ENCODE peak calls at places on chromosomes 12 and 14, in four cellular contexts. V is uterus, F is BJ, L is GM23338. H is an unnamed sample.

GRCh38 chr12:25929096-25929637 is 29.3 kb upstream of the RASSF8 start:
- DNase-seq in V (no peak), F (no peak), L (no peak), H (no peak)

GRCh38 chr12:53127169-53127568 is 23.9 kb downstream of the SOAT2 start:
- DNase-seq in V (no peak), F (no peak), L (no peak), H (no peak)

GRCh38 chr12:22631863-22632463 is 7.0 kb downstream of the ETNK1 start:
- DNase-seq in V (no peak), F (no peak), L (peak), H (no peak)

GRCh38 chr12:120853188-120853587 is 51.0 kb downstream of the SPPL3 start:
- DNase-seq in V (no peak), F (no peak), L (no peak), H (no peak)

GRCh38 chr12:10363922-10364838 is 25.7 kb downstream of the KLRK1 start:
- DNase-seq in V (peak), F (no peak), L (no peak), H (no peak)

GRCh38 chr12:9864913-9865675 is 4.1 kb downstream of the CLEC2B start:
- DNase-seq in V (no peak), F (no peak), L (no peak), H (no peak)

GRCh38 chr14:31880935-31881334 is 196.2 kb upstream of the ARHGAP5 start:
- DNase-seq in V (no peak), F (peak), L (no peak), H (peak)

GRCh38 chr12:104411826-104412626 is 44.7 kb upstream of the CHST11 start:
- DNase-seq in V (no peak), F (no peak), L (no peak), H (no peak)

GRCh38 chr14:68379510-68380303 is 413.2 kb downstream of the ZFP36L1 start:
- DNase-seq in V (no peak), F (no peak), L (no peak), H (no peak)

GRCh38 chr14:68526420-68527105 is 266.3 kb downstream of the ZFP36L1 start:
- DNase-seq in V (no peak), F (no peak), L (no peak), H (no peak)

GRCh38 chr14:75010472-75010871 is 7.8 kb downstream of the EIF2B2 start:
- DNase-seq in V (no peak), F (no peak), L (no peak), H (no peak)

GRCh38 chr12:53325539-53326061 is 4.2 kb upstream of the AAAS start:
- DNase-seq in V (peak), F (no peak), L (peak), H (no peak)

GRCh38 chr14:95875831-95876768 is 532 bp upstream of the TUNAR start:
- DNase-seq in V (no peak), F (no peak), L (peak), H (no peak)

GRCh38 chr12:119410396-119410795 is 75.9 kb downstream of the CCDC60 start:
- DNase-seq in V (no peak), F (no peak), L (peak), H (peak)

GRCh38 chr12:109880049-109880931 is at the start of gene GLTP:
- DNase-seq in V (peak), F (no peak), L (peak), H (no peak)

GRCh38 chr12:46110928-46111699 is 120.7 kb upstream of the SCAF11 start:
- DNase-seq in V (no peak), F (no peak), L (no peak), H (no peak)

GRCh38 chr12:65721541-65722190 is 102.6 kb upstream of the HMGA2 start:
- DNase-seq in V (no peak), F (no peak), L (no peak), H (no peak)

GRCh38 chr14:82886670-82887069 is 1353.0 kb upstream of the SEL1L start:
- DNase-seq in V (no peak), F (no peak), L (no peak), H (no peak)

GRCh38 chr14:82889701-82890100 is 1356.0 kb upstream of the SEL1L start:
- DNase-seq in V (no peak), F (no peak), L (no peak), H (no peak)
- TF ChIP-seq CTCF in V (no peak), F (no peak), L (no peak), H (no peak)

DNA sequence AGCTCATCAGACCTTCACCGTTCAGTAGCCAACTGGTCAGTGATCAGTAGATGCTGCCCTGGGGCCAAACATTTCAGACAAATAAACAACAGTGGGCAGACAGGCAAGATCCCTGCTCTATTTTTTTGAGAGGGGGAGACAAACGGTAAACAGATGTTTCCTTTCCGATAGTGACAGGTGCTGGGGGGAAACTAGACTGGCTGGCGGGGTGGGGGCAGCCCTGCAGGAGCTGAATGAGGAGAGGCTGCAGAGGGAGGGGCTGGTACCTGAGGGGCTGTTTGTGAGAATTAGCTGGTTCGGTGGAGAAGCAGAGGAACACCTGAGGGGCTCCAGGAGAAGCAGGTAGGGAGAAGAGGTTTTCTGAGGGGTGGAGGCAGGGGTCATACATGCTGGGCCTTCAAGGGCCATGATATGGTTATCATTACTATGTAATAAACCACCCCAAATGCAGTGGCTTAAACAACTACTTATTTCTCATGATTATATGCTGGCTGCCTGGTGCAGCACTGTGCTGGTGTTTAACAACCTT is 8.2 kb upstream of the GOLGA3 start:
- DNase-seq in V (no peak), F (no peak), L (no peak), H (no peak)
- H3K4me3 ChIP-seq in V (no peak), F (no peak), L (no peak), H (no peak)

DNA sequence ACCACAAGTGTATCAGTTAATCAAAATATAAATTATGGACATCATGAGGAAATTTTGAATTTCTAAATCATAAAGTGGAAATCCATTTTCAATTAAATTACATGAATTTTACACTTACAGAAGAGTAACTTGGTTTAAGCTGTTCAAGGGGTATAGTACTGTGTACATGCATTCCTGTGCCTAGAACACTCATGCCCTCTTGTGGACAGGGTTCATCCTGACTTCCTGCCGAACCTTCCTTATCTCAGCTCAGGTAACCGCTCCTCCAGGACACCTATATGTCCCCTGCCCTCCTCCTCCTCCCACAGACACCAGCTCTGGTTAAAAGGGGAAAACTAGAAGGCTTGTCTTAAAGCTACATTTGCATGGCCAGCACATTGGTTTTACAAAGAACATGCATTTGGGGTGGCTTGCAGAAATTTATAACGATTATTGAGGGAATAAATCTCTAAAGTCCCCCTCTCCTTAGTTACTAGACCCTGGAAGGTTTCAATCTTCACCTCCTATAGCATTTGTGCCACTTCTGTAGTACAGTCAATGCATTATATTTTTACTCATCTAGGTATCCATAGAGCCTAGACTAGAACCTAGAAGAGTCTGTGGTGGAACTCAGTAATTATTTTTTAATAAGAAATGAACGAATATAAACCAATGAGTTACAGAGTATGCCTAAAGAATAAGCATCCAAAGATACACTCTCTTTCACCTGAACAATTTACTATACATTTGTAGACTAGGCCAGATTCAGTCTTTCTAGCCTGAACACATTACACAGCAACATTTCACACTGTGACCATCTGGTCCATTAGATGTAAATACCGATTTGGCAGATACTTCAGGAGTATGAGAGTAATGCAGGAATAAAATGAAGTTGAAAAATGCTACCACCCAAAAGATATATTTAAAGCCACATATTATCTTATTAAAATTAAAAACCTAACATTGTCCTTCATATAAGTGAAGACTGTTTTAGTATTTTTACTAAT is 345.6 kb downstream of the PAWR start:
- DNase-seq in V (no peak), F (no peak), L (peak), H (no peak)
- TF ChIP-seq CTCF in V (no peak), F (peak), L (peak), H (peak)

GRCh38 chr14:29521526-29522137 is 406.0 kb downstream of the PRKD1 start:
- DNase-seq in V (no peak), F (no peak), L (peak), H (no peak)
- H3K4me3 ChIP-seq in V (no peak), F (no peak), L (no peak), H (no peak)

GRCh38 chr14:102154121-102154520 is 14.4 kb downstream of the WDR20 start:
- DNase-seq in V (no peak), F (no peak), L (no peak), H (no peak)

GRCh38 chr14:102159841-102160240 is 20.1 kb downstream of the WDR20 start:
- DNase-seq in V (no peak), F (no peak), L (no peak), H (no peak)

GRCh38 chr14:102158797-102159196 is 19.1 kb downstream of the WDR20 start:
- DNase-seq in V (no peak), F (no peak), L (no peak), H (no peak)

GRCh38 chr14:102155150-102155549 is 15.5 kb downstream of the WDR20 start:
- DNase-seq in V (no peak), F (no peak), L (peak), H (no peak)

DNA sequence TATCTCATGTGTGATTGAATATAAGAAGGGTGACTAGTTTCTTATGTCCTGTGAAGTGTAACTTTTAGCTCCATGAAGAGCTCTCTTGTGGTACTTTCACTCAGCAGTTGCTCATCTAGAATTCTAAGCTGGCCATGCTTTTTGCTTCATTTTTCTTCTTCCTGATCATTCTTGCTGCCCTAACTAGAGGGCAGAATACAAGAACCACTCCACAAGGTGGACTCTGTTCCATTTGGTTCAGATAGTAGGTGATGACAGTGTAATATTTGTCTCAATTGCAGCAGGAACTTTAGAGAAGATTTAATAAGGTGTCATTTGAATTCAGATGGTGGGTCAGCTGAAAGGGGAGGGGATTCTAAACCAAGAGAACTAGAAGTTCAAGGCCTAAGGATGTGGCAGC is 17.6 kb downstream of the WDR20 start:
- DNase-seq in V (no peak), F (no peak), L (no peak), H (no peak)
- TF ChIP-seq CTCF in V (no peak), F (no peak), L (no peak), H (peak)

DNA sequence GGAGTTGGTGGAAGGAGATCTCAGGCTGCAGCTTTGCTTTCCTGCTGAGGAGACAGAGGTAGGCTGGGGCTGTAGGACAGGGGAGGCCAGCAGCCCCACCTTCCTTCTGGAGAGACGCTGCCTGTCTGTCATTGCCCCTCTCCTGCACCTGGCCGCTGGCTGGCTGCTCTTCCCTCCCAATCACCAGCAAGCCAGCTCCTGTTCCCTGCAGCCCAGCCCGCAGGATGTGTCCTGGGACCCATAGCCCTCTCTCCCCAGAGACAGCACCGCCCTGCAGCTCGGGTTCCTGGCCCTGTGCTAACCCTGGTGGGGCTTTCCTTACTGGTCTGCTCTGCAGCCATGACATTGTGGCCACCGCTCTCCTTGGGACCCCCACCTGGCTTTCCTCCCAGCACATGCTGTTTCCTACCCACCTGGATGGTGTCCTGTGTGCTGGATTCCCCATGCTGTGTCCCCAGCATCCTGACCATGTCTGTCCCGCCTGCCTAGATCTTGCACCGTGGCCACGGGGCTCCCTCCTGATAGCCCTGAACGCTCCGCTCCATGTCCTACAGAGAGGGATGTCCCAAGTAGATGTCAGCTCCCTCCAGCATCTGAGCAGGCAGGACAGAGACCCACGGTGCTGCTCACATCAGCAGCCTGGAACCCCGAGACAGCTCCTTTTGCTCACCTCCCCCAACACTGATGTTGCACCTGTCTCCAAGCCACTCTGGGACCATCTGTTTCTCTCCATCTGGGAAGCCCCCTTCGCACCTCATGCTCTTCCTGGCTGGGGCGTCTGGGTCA is 1.2 kb upstream of the MTA1 start:
- DNase-seq in V (no peak), F (no peak), L (no peak), H (no peak)
- H3K4me3 ChIP-seq in V (no peak), F (peak), L (peak), H (peak)

GRCh38 chr14:20866963-20867362 is 24.2 kb upstream of the RNASE3 start:
- DNase-seq in V (no peak), F (no peak), L (peak), H (no peak)
- TF ChIP-seq CTCF in V (no peak), F (peak), L (peak), H (peak)

GRCh38 chr12:131034631-131035267 is 81.0 kb downstream of the ADGRD1 start:
- DNase-seq in V (no peak), F (no peak), L (no peak), H (no peak)

GRCh38 chr12:131033486-131033885 is 79.8 kb downstream of the ADGRD1 start:
- DNase-seq in V (no peak), F (no peak), L (no peak), H (no peak)

GRCh38 chr12:131030472-131031328 is 77.0 kb downstream of the ADGRD1 start:
- DNase-seq in V (no peak), F (no peak), L (no peak), H (no peak)

GRCh38 chr12:131035268-131035681 is 81.6 kb downstream of the ADGRD1 start:
- DNase-seq in V (no peak), F (no peak), L (no peak), H (no peak)

DNA sequence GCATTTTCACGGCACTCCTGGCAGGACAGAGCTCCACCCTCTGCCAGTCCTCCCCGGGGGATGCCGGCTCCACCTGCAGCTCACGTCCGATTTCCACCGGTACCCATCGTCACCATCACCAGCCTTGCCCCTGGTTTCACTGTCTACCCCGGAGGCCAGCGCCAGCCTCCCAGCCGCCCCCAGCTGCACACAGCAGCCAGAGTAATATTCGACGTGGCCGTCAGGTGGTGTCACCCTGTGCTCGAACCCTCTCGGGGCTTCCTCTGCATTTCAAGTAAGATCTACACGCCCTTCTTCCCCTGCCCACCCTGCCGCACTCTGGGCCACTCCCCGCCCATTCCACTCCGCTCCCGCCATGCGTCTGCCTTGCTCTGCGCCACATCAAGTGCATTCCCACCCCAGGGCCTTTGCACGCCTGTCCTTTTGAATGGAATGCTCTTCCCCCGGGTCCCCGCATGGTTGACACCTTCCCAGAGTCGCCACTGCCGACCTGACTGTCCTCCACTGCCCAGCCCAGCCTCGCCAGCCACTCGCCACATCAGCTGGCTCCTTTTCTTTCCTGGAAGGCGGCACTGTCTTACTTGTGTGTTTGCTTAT is 80.3 kb downstream of the ADGRD1 start:
- DNase-seq in V (no peak), F (no peak), L (no peak), H (no peak)
- H3K4me3 ChIP-seq in V (no peak), F (no peak), L (no peak), H (no peak)

DNA sequence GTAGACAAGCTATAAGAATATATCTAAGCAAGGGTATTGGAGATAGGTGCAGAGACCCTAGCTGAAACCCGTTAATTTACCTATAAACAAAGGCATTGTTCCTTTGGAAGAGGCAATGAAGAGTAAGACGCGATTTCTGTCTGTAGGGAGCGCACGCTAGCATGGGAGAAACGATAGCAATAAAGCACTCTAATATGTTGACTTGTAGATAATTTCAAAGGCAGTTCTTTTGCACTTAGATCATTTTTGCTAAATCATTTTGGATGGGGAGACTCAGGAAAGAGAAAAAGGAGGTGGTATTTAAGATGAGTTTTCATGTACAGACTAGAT is 648 bp downstream of the CCDC77 start:
- DNase-seq in V (no peak), F (no peak), L (peak), H (no peak)
- TF ChIP-seq CTCF in V (no peak), F (peak), L (peak), H (peak)

GRCh38 chr12:130965668-130966067 is 12.0 kb downstream of the ADGRD1 start:
- DNase-seq in V (no peak), F (no peak), L (no peak), H (no peak)
- H3K4me3 ChIP-seq in V (no peak), F (no peak), L (no peak), H (no peak)